ENCODE peak calls at places on chromosomes 7 and 10, in six cellular contexts. L, W, G, B, K and P are unnamed samples. For H3K4me1, the result is how much of the 10 kb centered on the place peaks cover.

GRCh38 chr10:6108631-6109443 is 20.0 kb downstream of the RBM17 start:
- DNase-seq in W (no peak), L (peak), G (peak), B (peak), K (no peak), P (no peak)

GRCh38 chr10:61063911-61064310 is 119.9 kb upstream of the RHOBTB1 start:
- DNase-seq in L (peak), K (no peak), B (no peak), G (no peak), W (no peak), P (no peak)

GRCh38 chr7:135877799-135878198 is 99.4 kb downstream of the MTPN start:
- DNase-seq in K (no peak), L (no peak), W (no peak), B (no peak), G (no peak), P (no peak)

GRCh38 chr10:9613338-9613737 is 1404.3 kb upstream of the CELF2 start:
- DNase-seq in K (no peak), G (no peak), W (no peak), L (no peak), B (no peak), P (no peak)

GRCh38 chr10:124748206-124748605 is 4.0 kb upstream of the FAM53B start:
- DNase-seq in L (no peak), K (no peak), W (no peak), B (no peak), G (no peak), P (no peak)

GRCh38 chr10:80199828-80200227 is 5.5 kb downstream of the ANXA11 start:
- DNase-seq in K (no peak), W (no peak), B (no peak), G (no peak), L (no peak), P (no peak)

GRCh38 chr10:119498889-119499864 is 43.3 kb downstream of the RGS10 start:
- DNase-seq in K (no peak), L (peak), G (no peak), W (no peak), B (no peak), P (no peak)

GRCh38 chr10:131751827-131752775 is 148.7 kb upstream of the PPP2R2D start:
- DNase-seq in W (no peak), L (no peak), K (no peak), G (no peak), B (no peak), P (no peak)

GRCh38 chr7:153835104-153835503 is 217.1 kb upstream of the DPP6 start:
- DNase-seq in B (no peak), G (no peak), L (no peak), K (no peak), W (no peak), P (no peak)

GRCh38 chr10:100009283-100009792 is 409 bp downstream of the DNMBP start:
- DNase-seq in L (peak), B (no peak), G (no peak), W (no peak), K (peak), P (no peak)

GRCh38 chr7:91109200-91109599 is 155.0 kb upstream of the FZD1 start:
- DNase-seq in K (no peak), W (no peak), L (no peak), G (no peak), B (no peak), P (no peak)

GRCh38 chr10:73979428-73980407 is 18.2 kb upstream of the VCL start:
- DNase-seq in L (no peak), B (no peak), G (no peak), W (no peak), K (no peak), P (peak)

GRCh38 chr10:7374795-7375194 is 36.0 kb downstream of the SFMBT2 start:
- DNase-seq in W (no peak), K (no peak), G (no peak), L (no peak), B (no peak), P (no peak)

GRCh38 chr10:101777857-101778145 is 1.9 kb upstream of the FGF8 start:
- DNase-seq in G (no peak), K (peak), L (no peak), B (no peak), W (no peak), P (no peak)
- H3K4me1 ChIP-seq in G (under half), K (half or more), L (half or more), B (under half), W (half or more), P (half or more)

DNA sequence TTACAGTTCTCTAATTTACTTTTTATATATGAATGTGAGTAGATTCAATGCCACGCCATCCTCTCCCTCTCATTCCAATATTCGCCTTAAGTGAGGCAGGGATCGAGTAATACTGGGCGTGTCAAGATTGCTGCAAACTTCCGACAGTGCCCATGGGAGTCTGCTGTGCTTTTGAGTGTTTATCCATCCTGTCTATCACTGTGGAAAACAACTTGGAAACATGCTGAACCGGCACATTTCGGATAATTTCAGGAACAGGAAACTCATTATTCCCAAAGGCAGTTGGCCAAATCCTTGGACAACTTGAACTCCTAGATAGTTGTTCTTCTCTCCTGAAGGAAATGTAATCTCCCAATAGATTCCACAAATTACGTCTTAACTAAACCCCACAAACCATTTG is 28.5 kb downstream of the PIP4K2A start:
- DNase-seq in B (no peak), L (no peak), W (no peak), K (no peak), G (no peak), P (peak)
- TF ChIP-seq POLR2AphosphoS5 in B (no peak), L (no peak), W (peak), K (no peak), G (no peak), P (no peak)

GRCh38 chr7:74291535-74291934 is 2.3 kb downstream of the CLIP2 start:
- DNase-seq in L (no peak), B (no peak), W (no peak), K (no peak), G (no peak), P (no peak)

GRCh38 chr7:74289660-74290589 is 718 bp downstream of the CLIP2 start:
- DNase-seq in W (peak), B (no peak), L (no peak), K (peak), G (no peak), P (no peak)

GRCh38 chr7:74290590-74290950 is 1.4 kb downstream of the CLIP2 start:
- DNase-seq in W (no peak), L (no peak), B (no peak), K (no peak), G (no peak), P (no peak)

GRCh38 chr7:74289018-74289659 is at the start of gene CLIP2:
- DNase-seq in B (peak), K (peak), W (peak), L (peak), G (no peak), P (no peak)

DNA sequence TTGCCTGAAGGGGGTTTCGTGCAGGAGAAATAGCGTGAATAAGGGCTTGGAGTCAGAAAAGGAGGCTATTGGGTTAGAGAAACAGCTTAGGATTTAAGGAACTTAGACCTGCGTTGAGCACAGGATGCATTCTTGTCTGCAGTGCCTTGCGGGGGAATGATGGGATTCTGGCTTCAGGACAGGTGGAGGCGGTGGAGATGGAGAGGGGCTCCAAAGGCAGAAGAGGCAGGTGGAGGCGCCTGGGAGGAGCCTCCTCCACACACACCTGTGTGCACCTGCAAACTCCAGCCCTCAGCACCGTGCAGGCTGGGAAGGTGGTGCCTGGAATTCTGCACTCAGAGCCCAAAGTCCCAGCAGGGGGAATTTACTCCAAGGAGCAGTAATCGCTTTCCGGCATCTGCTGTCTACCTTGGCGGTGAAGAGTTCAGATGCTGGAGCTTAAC is 1.8 kb downstream of the CLIP2 start:
- DNase-seq in K (no peak), L (no peak), G (no peak), B (no peak), W (no peak), P (no peak)
- H3K4me1 ChIP-seq in K (under half), L (half or more), G (half or more), B (half or more), W (under half), P (half or more)

DNA sequence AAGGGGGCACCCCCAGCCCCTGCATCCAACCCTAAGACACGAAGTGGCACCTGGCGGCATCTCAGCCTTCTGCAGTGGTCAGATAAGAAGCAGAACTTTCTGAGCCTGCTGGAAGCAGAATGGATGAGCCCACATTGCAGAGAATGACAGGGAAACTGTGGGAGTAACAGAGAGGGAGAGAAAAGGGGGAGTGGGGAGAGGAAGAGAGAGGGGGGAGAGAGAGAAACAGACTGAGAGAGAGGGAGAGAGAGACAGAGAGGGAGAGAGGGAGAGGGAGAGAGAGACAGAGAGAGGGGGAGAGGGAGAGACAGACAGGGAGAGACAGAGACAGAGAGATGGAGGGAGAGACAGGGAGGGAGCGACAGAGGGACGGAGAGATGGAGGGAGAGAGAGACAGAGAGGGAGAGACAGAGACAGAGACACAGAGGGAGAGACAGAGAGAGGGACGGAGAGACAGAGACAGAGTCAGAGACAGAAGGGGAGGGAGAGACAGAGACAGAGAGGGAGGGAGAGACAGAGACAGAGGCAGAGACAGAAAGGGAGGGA is 35.9 kb downstream of the MICALL2 start:
- DNase-seq in L (no peak), B (no peak), K (no peak), W (no peak), G (no peak), P (no peak)
- TF ChIP-seq POLR2AphosphoS5 in L (no peak), B (no peak), K (no peak), W (no peak), G (no peak), P (no peak)

DNA sequence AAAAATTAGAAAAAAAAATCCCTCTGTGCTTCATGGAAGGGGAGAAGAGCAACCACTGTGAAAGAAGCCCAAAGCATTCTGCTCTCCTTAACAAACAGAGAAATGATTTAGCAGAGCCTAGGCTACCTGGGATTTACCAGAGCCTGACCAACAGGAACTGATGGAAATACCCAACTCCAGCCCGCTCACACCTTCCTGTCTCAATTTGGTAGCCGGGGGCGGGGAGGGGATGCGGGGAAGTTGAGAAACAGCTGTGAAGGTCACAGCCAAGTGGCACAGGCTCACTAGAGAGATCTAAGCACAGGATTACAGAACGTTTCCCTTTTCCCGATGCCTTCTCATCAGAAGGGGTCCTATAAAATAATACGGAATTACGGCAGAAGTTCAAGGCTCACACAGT is 17.6 kb downstream of the RSU1 start:
- DNase-seq in B (no peak), K (no peak), G (no peak), W (no peak), L (no peak), P (no peak)
- H3K4me1 ChIP-seq in B (under half), K (under half), G (under half), W (under half), L (under half), P (under half)

GRCh38 chr7:774161-775109 is 47.4 kb upstream of the PRKAR1B start:
- DNase-seq in L (no peak), K (no peak), B (peak), G (no peak), W (peak), P (no peak)

GRCh38 chr7:772861-773621 is 46.0 kb upstream of the PRKAR1B start:
- DNase-seq in G (no peak), W (no peak), L (no peak), K (no peak), B (no peak), P (no peak)

GRCh38 chr7:772392-772791 is 45.3 kb upstream of the PRKAR1B start:
- DNase-seq in W (no peak), B (no peak), L (no peak), K (no peak), G (no peak), P (no peak)

GRCh38 chr7:772005-772294 is 44.9 kb upstream of the PRKAR1B start:
- DNase-seq in K (no peak), B (no peak), W (no peak), L (no peak), G (no peak), P (no peak)

GRCh38 chr7:773622-773915 is 46.5 kb upstream of the PRKAR1B start:
- DNase-seq in L (no peak), G (no peak), K (no peak), B (no peak), W (no peak), P (no peak)
- TF ChIP-seq POLR2AphosphoS5 in L (no peak), G (no peak), K (no peak), B (no peak), W (no peak), P (no peak)

GRCh38 chr7:27100601-27101187 is 1.8 kb downstream of the HOXA2 start:
- DNase-seq in B (no peak), W (no peak), L (no peak), G (no peak), K (no peak), P (peak)

GRCh38 chr7:27101188-27101905 is 1.1 kb downstream of the HOXA2 start:
- DNase-seq in G (no peak), L (no peak), K (peak), B (no peak), W (peak), P (no peak)

GRCh38 chr7:27099224-27099838 is 3.2 kb downstream of the HOXA2 start:
- DNase-seq in L (no peak), K (no peak), B (no peak), G (no peak), W (no peak), P (no peak)

GRCh38 chr7:27098493-27099223 is 2.9 kb upstream of the HOXA1 start:
- DNase-seq in W (peak), G (no peak), B (no peak), L (no peak), K (peak), P (no peak)

GRCh38 chr7:27099839-27100225 is 2.7 kb downstream of the HOXA2 start:
- DNase-seq in K (no peak), B (no peak), L (no peak), G (no peak), W (no peak), P (no peak)
- H3K4me1 ChIP-seq in K (under half), B (under half), L (under half), G (half or more), W (under half), P (under half)